ENCODE peak calls at places on chromosomes 5 and 9, in ten cellular contexts. One of them, this sample, is unnamed.

GRCh38 chr5:26482817-26483375 is 555.5 kb downstream of the CDH9 start:
- DNase-seq in K562: peak; percentile 23
- DNase-seq in tibial nerve: no peak
- DNase-seq in body of pancreas: no peak
- DNase-seq in transverse colon: no peak
- DNase-seq in A549: peak; percentile 43
- DNase-seq in sigmoid colon: no peak
- DNase-seq in heart left ventricle: no peak
- DNase-seq in right lobe of liver: no peak
- DNase-seq in endothelial cell of umbilical vein: no peak
- DNase-seq in this sample: peak; percentile 54

GRCh38 chr5:169716287-169716686 is 79.2 kb downstream of the DOCK2 start:
- DNase-seq in endothelial cell of umbilical vein: peak; percentile 88
- DNase-seq in heart left ventricle: no peak
- DNase-seq in sigmoid colon: no peak
- DNase-seq in right lobe of liver: no peak
- DNase-seq in K562: no peak
- DNase-seq in transverse colon: no peak
- DNase-seq in tibial nerve: no peak
- DNase-seq in body of pancreas: no peak
- DNase-seq in A549: no peak
- DNase-seq in this sample: no peak

GRCh38 chr5:82073179-82073578 is 101.4 kb downstream of the ATG10 start:
- DNase-seq in K562: no peak
- DNase-seq in body of pancreas: no peak
- DNase-seq in transverse colon: no peak
- DNase-seq in endothelial cell of umbilical vein: no peak
- DNase-seq in tibial nerve: no peak
- DNase-seq in sigmoid colon: no peak
- DNase-seq in A549: no peak
- DNase-seq in heart left ventricle: no peak
- DNase-seq in right lobe of liver: no peak
- DNase-seq in this sample: no peak

GRCh38 chr9:18861599-18862546 is 171.1 kb downstream of the SAXO1 start:
- DNase-seq in K562: no peak
- DNase-seq in right lobe of liver: no peak
- DNase-seq in A549: no peak
- DNase-seq in heart left ventricle: peak; percentile 44
- DNase-seq in transverse colon: no peak
- DNase-seq in tibial nerve: peak; percentile 31
- DNase-seq in endothelial cell of umbilical vein: peak; percentile 40
- DNase-seq in body of pancreas: no peak
- DNase-seq in sigmoid colon: peak; percentile 79
- DNase-seq in this sample: peak; percentile 38

GRCh38 chr9:105656131-105656921 is 5.9 kb upstream of the TAL2 start:
- DNase-seq in tibial nerve: no peak
- DNase-seq in A549: peak; percentile 49
- DNase-seq in endothelial cell of umbilical vein: no peak
- DNase-seq in sigmoid colon: no peak
- DNase-seq in right lobe of liver: peak; percentile 59
- DNase-seq in transverse colon: peak; percentile 45
- DNase-seq in heart left ventricle: peak; percentile 22
- DNase-seq in body of pancreas: peak; percentile 25
- DNase-seq in K562: peak; percentile 79
- DNase-seq in this sample: no peak

GRCh38 chr5:176413255-176413565 is 3.1 kb downstream of the CLTB start:
- DNase-seq in heart left ventricle: no peak
- DNase-seq in A549: no peak
- DNase-seq in K562: no peak
- DNase-seq in tibial nerve: no peak
- DNase-seq in right lobe of liver: no peak
- DNase-seq in body of pancreas: no peak
- DNase-seq in transverse colon: no peak
- DNase-seq in sigmoid colon: no peak
- DNase-seq in endothelial cell of umbilical vein: no peak
- DNase-seq in this sample: peak; percentile 87

GRCh38 chr5:16179936-16180788 is 571 bp upstream of the MARCHF11 start:
- DNase-seq in K562: no peak
- DNase-seq in transverse colon: no peak
- DNase-seq in body of pancreas: no peak
- DNase-seq in right lobe of liver: no peak
- DNase-seq in heart left ventricle: no peak
- DNase-seq in sigmoid colon: no peak
- DNase-seq in A549: no peak
- DNase-seq in endothelial cell of umbilical vein: no peak
- DNase-seq in tibial nerve: no peak
- DNase-seq in this sample: no peak

GRCh38 chr5:142644640-142645361 is 41.1 kb downstream of the FGF1 start:
- DNase-seq in A549: peak; percentile 85
- DNase-seq in body of pancreas: no peak
- DNase-seq in sigmoid colon: peak; percentile 75
- DNase-seq in tibial nerve: no peak
- DNase-seq in right lobe of liver: no peak
- DNase-seq in heart left ventricle: no peak
- DNase-seq in endothelial cell of umbilical vein: peak; percentile 91
- DNase-seq in transverse colon: peak; percentile 13
- DNase-seq in K562: no peak
- DNase-seq in this sample: no peak

GRCh38 chr5:128109138-128109537 is 25.6 kb downstream of the SLC12A2 start:
- DNase-seq in tibial nerve: no peak
- DNase-seq in heart left ventricle: peak; percentile 18
- DNase-seq in endothelial cell of umbilical vein: no peak
- DNase-seq in body of pancreas: no peak
- DNase-seq in transverse colon: peak; percentile 57
- DNase-seq in sigmoid colon: no peak
- DNase-seq in A549: no peak
- DNase-seq in K562: no peak
- DNase-seq in right lobe of liver: no peak
- DNase-seq in this sample: no peak

GRCh38 chr5:141772281-141772680 is 90.3 kb upstream of the ARAP3 start:
- DNase-seq in heart left ventricle: no peak
- DNase-seq in K562: no peak
- DNase-seq in endothelial cell of umbilical vein: no peak
- DNase-seq in transverse colon: no peak
- DNase-seq in tibial nerve: no peak
- DNase-seq in body of pancreas: no peak
- DNase-seq in sigmoid colon: no peak
- DNase-seq in A549: no peak
- DNase-seq in right lobe of liver: no peak
- DNase-seq in this sample: no peak

GRCh38 chr5:10856646-10857332 is 95.8 kb upstream of the DAP start:
- DNase-seq in K562: peak; percentile 73
- DNase-seq in A549: peak; percentile 28
- DNase-seq in endothelial cell of umbilical vein: peak; percentile 30
- DNase-seq in heart left ventricle: peak; percentile 42
- DNase-seq in tibial nerve: no peak
- DNase-seq in right lobe of liver: peak; percentile 39
- DNase-seq in body of pancreas: peak; percentile 43
- DNase-seq in transverse colon: peak; percentile 16
- DNase-seq in sigmoid colon: no peak
- DNase-seq in this sample: peak; percentile 69

GRCh38 chr5:112183103-112183634 is 235.9 kb downstream of the EPB41L4A start:
- DNase-seq in right lobe of liver: no peak
- DNase-seq in body of pancreas: no peak
- DNase-seq in A549: no peak
- DNase-seq in transverse colon: no peak
- DNase-seq in endothelial cell of umbilical vein: no peak
- DNase-seq in sigmoid colon: no peak
- DNase-seq in K562: no peak
- DNase-seq in tibial nerve: no peak
- DNase-seq in heart left ventricle: no peak
- DNase-seq in this sample: no peak

GRCh38 chr5:61603211-61603908 is 271.3 kb downstream of the ZSWIM6 start:
- DNase-seq in endothelial cell of umbilical vein: no peak
- DNase-seq in sigmoid colon: no peak
- DNase-seq in A549: peak; percentile 44
- DNase-seq in K562: no peak
- DNase-seq in body of pancreas: no peak
- DNase-seq in transverse colon: no peak
- DNase-seq in right lobe of liver: peak; percentile 66
- DNase-seq in tibial nerve: no peak
- DNase-seq in heart left ventricle: peak; percentile 39
- DNase-seq in this sample: peak; percentile 34

GRCh38 chr9:27865031-27865438 is 291.8 kb upstream of the C9orf72 start:
- DNase-seq in tibial nerve: no peak
- DNase-seq in endothelial cell of umbilical vein: no peak
- DNase-seq in transverse colon: no peak
- DNase-seq in heart left ventricle: no peak
- DNase-seq in body of pancreas: no peak
- DNase-seq in sigmoid colon: no peak
- DNase-seq in K562: no peak
- DNase-seq in right lobe of liver: peak; percentile 19
- DNase-seq in A549: no peak
- DNase-seq in this sample: no peak

GRCh38 chr9:107751522-107752235 is 262.1 kb upstream of the KLF4 start:
- DNase-seq in K562: no peak
- DNase-seq in tibial nerve: no peak
- DNase-seq in body of pancreas: no peak
- DNase-seq in right lobe of liver: peak; percentile 61
- DNase-seq in endothelial cell of umbilical vein: peak; percentile 64
- DNase-seq in sigmoid colon: no peak
- DNase-seq in transverse colon: peak; percentile 74
- DNase-seq in heart left ventricle: no peak
- DNase-seq in A549: peak; percentile 75
- DNase-seq in this sample: peak; percentile 57

GRCh38 chr9:89483592-89484474 is 14.1 kb downstream of the SEMA4D start:
- DNase-seq in transverse colon: peak; percentile 66
- DNase-seq in tibial nerve: no peak
- DNase-seq in body of pancreas: no peak
- DNase-seq in K562: no peak
- DNase-seq in right lobe of liver: no peak
- DNase-seq in endothelial cell of umbilical vein: no peak
- DNase-seq in A549: no peak
- DNase-seq in sigmoid colon: no peak
- DNase-seq in heart left ventricle: peak; percentile 37
- DNase-seq in this sample: no peak

GRCh38 chr9:77488439-77489126 is 159.5 kb downstream of the GNA14 start:
- DNase-seq in endothelial cell of umbilical vein: peak; percentile 18
- DNase-seq in tibial nerve: no peak
- DNase-seq in sigmoid colon: no peak
- DNase-seq in right lobe of liver: no peak
- DNase-seq in K562: no peak
- DNase-seq in heart left ventricle: no peak
- DNase-seq in transverse colon: no peak
- DNase-seq in A549: no peak
- DNase-seq in body of pancreas: no peak
- DNase-seq in this sample: no peak

GRCh38 chr9:128702445-128702948 is at the start of gene PKN3:
- DNase-seq in endothelial cell of umbilical vein: peak; percentile 83
- DNase-seq in right lobe of liver: peak; percentile 90
- DNase-seq in A549: peak; percentile 98
- DNase-seq in body of pancreas: peak; percentile 88
- DNase-seq in transverse colon: peak; percentile 92
- DNase-seq in sigmoid colon: peak; percentile 91
- DNase-seq in heart left ventricle: peak; percentile 91
- DNase-seq in tibial nerve: peak; percentile 69
- DNase-seq in K562: peak; percentile 91
- DNase-seq in this sample: peak; percentile 89
- TF ChIP-seq POLR2A in endothelial cell of umbilical vein: peak; percentile 69
- TF ChIP-seq POLR2A in right lobe of liver: peak; percentile 23
- TF ChIP-seq POLR2A in A549: peak; percentile 25
- TF ChIP-seq POLR2A in body of pancreas: peak; percentile 40
- TF ChIP-seq POLR2A in transverse colon: no peak
- TF ChIP-seq POLR2A in sigmoid colon: no peak
- TF ChIP-seq POLR2A in heart left ventricle: no peak
- TF ChIP-seq POLR2A in tibial nerve: no peak
- TF ChIP-seq POLR2A in K562: peak; percentile 75
- TF ChIP-seq POLR2A in this sample: no peak

DNA sequence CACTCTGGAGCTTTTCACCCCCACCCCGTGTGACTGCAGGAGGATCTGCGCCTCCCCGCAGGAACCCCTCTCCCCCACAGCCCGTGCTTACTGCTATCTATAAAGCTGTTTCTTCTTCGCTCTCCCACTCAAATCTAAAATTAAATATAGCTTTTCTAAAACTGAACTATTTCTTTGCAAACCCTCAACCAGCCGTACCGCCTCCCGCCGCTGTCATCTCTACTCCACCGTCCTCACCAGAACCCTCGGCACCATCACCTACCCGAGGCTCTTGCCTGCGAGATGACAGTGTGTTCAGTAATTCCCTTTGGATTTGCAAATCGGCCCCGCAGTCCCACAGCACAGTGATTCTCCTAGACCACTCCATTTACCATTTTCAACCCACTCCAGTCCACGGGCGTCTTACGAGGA is 13.6 kb downstream of the LPCAT1 start:
- DNase-seq in sigmoid colon: peak; percentile 30
- DNase-seq in K562: no peak
- DNase-seq in endothelial cell of umbilical vein: no peak
- DNase-seq in heart left ventricle: no peak
- DNase-seq in tibial nerve: no peak
- DNase-seq in A549: no peak
- DNase-seq in transverse colon: peak; percentile 3
- DNase-seq in body of pancreas: no peak
- DNase-seq in right lobe of liver: no peak
- DNase-seq in this sample: peak; percentile 0
- H3K4me1 ChIP-seq in sigmoid colon: no peaks in the 10 kb centered on the region
- H3K4me1 ChIP-seq in K562: peaks cover 57% of the 10 kb centered on the region
- H3K4me1 ChIP-seq in endothelial cell of umbilical vein: no peaks in the 10 kb centered on the region
- H3K4me1 ChIP-seq in heart left ventricle: no peaks in the 10 kb centered on the region
- H3K4me1 ChIP-seq in tibial nerve: peaks cover 3% of the 10 kb centered on the region
- H3K4me1 ChIP-seq in A549: peaks cover 34% of the 10 kb centered on the region
- H3K4me1 ChIP-seq in transverse colon: no peaks in the 10 kb centered on the region
- H3K4me1 ChIP-seq in body of pancreas: no peaks in the 10 kb centered on the region
- H3K4me1 ChIP-seq in right lobe of liver: no peaks in the 10 kb centered on the region
- H3K4me1 ChIP-seq in this sample: no peaks in the 10 kb centered on the region

DNA sequence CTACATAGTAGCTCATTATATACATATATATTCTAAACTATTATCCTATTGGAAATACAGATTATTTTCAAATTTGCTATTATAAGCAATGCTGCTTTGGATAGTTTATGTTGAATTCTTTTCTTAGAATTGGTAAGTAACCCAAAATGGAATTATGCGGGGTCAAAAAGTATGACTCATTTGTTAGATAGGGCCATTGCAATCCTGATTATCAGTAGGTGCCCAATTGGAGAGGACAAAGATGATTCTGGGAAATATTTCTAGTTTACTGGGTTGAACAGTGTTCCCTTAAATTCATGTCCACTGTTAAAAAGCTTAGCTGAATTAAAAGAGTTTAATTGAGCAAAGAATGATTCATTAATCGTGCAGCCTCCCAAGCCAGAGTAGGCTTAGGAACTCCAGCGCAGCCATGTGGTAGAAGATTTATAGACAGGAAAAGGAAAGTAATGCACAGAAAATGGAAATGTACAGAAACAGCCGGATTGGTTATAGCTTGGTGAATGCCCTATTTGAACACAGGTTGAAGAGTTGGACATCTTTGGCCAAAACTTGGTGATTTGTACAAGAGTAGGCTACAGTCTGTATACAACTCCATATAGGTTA is 81.8 kb downstream of the GDNF start:
- DNase-seq in body of pancreas: no peak
- DNase-seq in heart left ventricle: no peak
- DNase-seq in transverse colon: no peak
- DNase-seq in endothelial cell of umbilical vein: peak; percentile 13
- DNase-seq in K562: no peak
- DNase-seq in right lobe of liver: no peak
- DNase-seq in sigmoid colon: no peak
- DNase-seq in tibial nerve: no peak
- DNase-seq in A549: no peak
- DNase-seq in this sample: no peak
- TF ChIP-seq CTCF in body of pancreas: no peak
- TF ChIP-seq CTCF in heart left ventricle: no peak
- TF ChIP-seq CTCF in transverse colon: no peak
- TF ChIP-seq CTCF in endothelial cell of umbilical vein: no peak
- TF ChIP-seq CTCF in K562: no peak
- TF ChIP-seq CTCF in right lobe of liver: no peak
- TF ChIP-seq CTCF in sigmoid colon: no peak
- TF ChIP-seq CTCF in tibial nerve: no peak
- TF ChIP-seq CTCF in A549: no peak
- TF ChIP-seq CTCF in this sample: peak; percentile 17

GRCh38 chr9:98255578-98256296 is at the start of gene TBC1D2:
- DNase-seq in transverse colon: peak; percentile 99
- DNase-seq in body of pancreas: peak; percentile 98
- DNase-seq in sigmoid colon: peak; percentile 97
- DNase-seq in tibial nerve: peak; percentile 92
- DNase-seq in A549: peak; percentile 92
- DNase-seq in right lobe of liver: peak; percentile 97
- DNase-seq in endothelial cell of umbilical vein: peak; percentile 94
- DNase-seq in heart left ventricle: peak; percentile 97
- DNase-seq in K562: peak; percentile 97
- DNase-seq in this sample: peak; percentile 97
- TF ChIP-seq POLR2A in transverse colon: peak; percentile 71
- TF ChIP-seq POLR2A in body of pancreas: peak; percentile 84
- TF ChIP-seq POLR2A in sigmoid colon: peak; percentile 51
- TF ChIP-seq POLR2A in tibial nerve: peak; percentile 25
- TF ChIP-seq POLR2A in A549: peak; percentile 83
- TF ChIP-seq POLR2A in right lobe of liver: peak; percentile 60
- TF ChIP-seq POLR2A in endothelial cell of umbilical vein: peak; percentile 64
- TF ChIP-seq POLR2A in heart left ventricle: no peak
- TF ChIP-seq POLR2A in K562: peak; percentile 85
- TF ChIP-seq POLR2A in this sample: peak; percentile 41

This sample was measured in adrenal gland.